ENCODE peak calls at places on chromosomes 6 and 20, in seven cellular contexts. A, R, G, Q, D, V and E are unnamed samples.

GRCh38 chr6:39225543-39225942 is 3.7 kb downstream of the KCNK5 start:
- DNase-seq in V (no peak), Q (no peak), G (peak; percentile 71), D (no peak), A (peak; percentile 53), R (no peak), E (no peak)

GRCh38 chr6:4271761-4272505 is 136.6 kb upstream of the ECI2 start:
- DNase-seq in G (no peak), V (no peak), D (peak; percentile 18), Q (no peak), R (no peak), A (no peak), E (no peak)

GRCh38 chr6:121890307-121890910 is 455.0 kb downstream of the GJA1 start:
- DNase-seq in Q (no peak), A (no peak), D (no peak), R (no peak), V (no peak), G (peak; percentile 40), E (no peak)

GRCh38 chr6:168526841-168527281 is 85.9 kb downstream of the SMOC2 start:
- DNase-seq in A (peak; percentile 74), D (no peak), V (peak; percentile 50), G (no peak), R (peak; percentile 61), Q (no peak), E (no peak)

GRCh38 chr6:21539621-21540100 is 53.9 kb upstream of the SOX4 start:
- DNase-seq in D (no peak), V (no peak), A (no peak), G (no peak), R (no peak), Q (no peak), E (no peak)

GRCh38 chr6:12992770-12993169 is 276.2 kb downstream of the PHACTR1 start:
- DNase-seq in Q (no peak), G (peak; percentile 50), A (no peak), V (no peak), R (no peak), D (no peak), E (no peak)

GRCh38 chr6:133553652-133554051 is 312.5 kb downstream of the EYA4 start:
- DNase-seq in R (no peak), A (peak; percentile 54), G (no peak), V (no peak), D (peak; percentile 73), Q (peak; percentile 13), E (no peak)

GRCh38 chr20:63061701-63062100 is 54.9 kb upstream of the BHLHE23 start:
- DNase-seq in V (no peak), G (peak; percentile 16), Q (no peak), R (peak; percentile 13), A (no peak), D (no peak), E (no peak)

GRCh38 chr6:112116215-112116614 is 28.8 kb downstream of the FAM229B start:
- DNase-seq in Q (no peak), A (no peak), D (no peak), R (no peak), V (no peak), G (no peak), E (no peak)

GRCh38 chr6:155195903-155196302 is 67.9 kb upstream of the CLDN20 start:
- DNase-seq in D (no peak), R (no peak), G (peak; percentile 72), Q (no peak), V (no peak), A (no peak), E (no peak)

GRCh38 chr6:127860723-127861122 is 40.1 kb downstream of the THEMIS start:
- DNase-seq in G (no peak), V (no peak), D (no peak), Q (no peak), R (no peak), A (no peak), E (no peak)

GRCh38 chr6:53544500-53545308 is at the start of gene GCLC:
- DNase-seq in Q (peak; percentile 84), A (peak; percentile 96), G (peak; percentile 95), R (peak; percentile 97), D (peak; percentile 97), V (peak; percentile 95), E (peak; percentile 75)

GRCh38 chr6:88174906-88175305 is 8.8 kb upstream of the CNR1 start:
- DNase-seq in A (no peak), D (no peak), R (no peak), Q (no peak), G (no peak), V (no peak), E (no peak)

GRCh38 chr6:113879186-113880096 is 22.3 kb downstream of the MARCKS start:
- DNase-seq in V (no peak), R (no peak), A (peak; percentile 54), G (peak; percentile 65), Q (no peak), D (peak; percentile 87), E (no peak)

GRCh38 chr6:150694889-150695288 is 95.2 kb downstream of the PLEKHG1 start:
- DNase-seq in G (no peak), D (no peak), Q (no peak), A (no peak), R (no peak), V (no peak), E (no peak)

GRCh38 chr6:36685926-36686667 is 7.6 kb downstream of the CDKN1A start:
- DNase-seq in D (no peak), G (no peak), V (peak; percentile 52), R (peak; percentile 78), Q (no peak), A (peak; percentile 1), E (no peak)

GRCh38 chr6:146997062-146997461 is 207.2 kb upstream of the STXBP5 start:
- DNase-seq in R (no peak), A (no peak), G (no peak), V (no peak), D (peak; percentile 75), Q (no peak), E (no peak)

GRCh38 chr6:87279051-87279595 is 43.3 kb upstream of the SMIM8 start:
- DNase-seq in A (no peak), D (no peak), G (no peak), V (no peak), R (no peak), Q (no peak), E (no peak)

GRCh38 chr6:26286168-26286854 is 78.7 kb upstream of the BTN3A2 start:
- DNase-seq in R (peak; percentile 59), D (peak; percentile 72), G (peak; percentile 56), V (peak; percentile 44), A (peak; percentile 78), Q (peak; percentile 86), E (no peak)

GRCh38 chr6:80939480-80939879 is 813.0 kb downstream of the TENT5A start:
- DNase-seq in V (no peak), G (no peak), R (no peak), Q (no peak), D (no peak), A (no peak), E (no peak)

GRCh38 chr6:35248300-35248699 is 11.2 kb upstream of the ZNF76 start:
- DNase-seq in A (no peak), D (peak; percentile 34), R (no peak), V (no peak), Q (no peak), G (no peak), E (no peak)

GRCh38 chr6:119119989-119120388 is 41.5 kb upstream of the FAM184A start:
- DNase-seq in G (no peak), Q (no peak), V (no peak), R (no peak), D (peak; percentile 89), A (no peak), E (no peak)

GRCh38 chr6:34115396-34116314 is 30.2 kb downstream of the GRM4 start:
- DNase-seq in R (no peak), Q (no peak), D (peak; percentile 37), V (no peak), A (no peak), G (peak; percentile 60), E (no peak)

GRCh38 chr6:33091957-33092356 is 16.2 kb downstream of the HLA-DPB1 start:
- DNase-seq in R (peak; percentile 63), G (peak; percentile 88), A (peak; percentile 69), D (peak; percentile 31), V (peak; percentile 43), Q (peak; percentile 34), E (no peak)

DNA sequence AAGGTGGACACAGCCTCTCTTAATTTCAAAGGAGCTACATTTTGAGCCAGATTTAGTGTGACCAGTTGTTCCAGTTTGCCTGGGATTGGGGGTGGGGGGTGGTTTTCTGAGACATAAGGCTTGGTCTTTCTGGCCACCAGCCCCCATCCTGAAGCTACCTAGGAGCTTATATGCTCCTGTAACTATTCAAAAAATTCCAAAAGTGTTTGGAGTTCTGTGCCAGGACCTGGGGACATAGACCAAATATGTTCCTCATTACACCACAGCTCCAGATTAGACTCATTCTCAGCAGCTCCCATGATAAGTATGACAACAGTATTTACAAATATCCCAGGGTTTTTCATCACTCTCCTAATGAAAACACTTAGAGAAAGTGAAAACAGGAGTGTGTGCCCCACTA is 37.8 kb upstream of the RNF144B start:
- DNase-seq in Q (no peak), D (peak; percentile 9), A (no peak), R (no peak), G (no peak), V (no peak), E (no peak)
- H3K27ac ChIP-seq in Q (no peak overlapping the region), D (no peak overlapping the region), A (no peak overlapping the region), R (no peak overlapping the region), G (no peak overlapping the region), V (no peak overlapping the region), E (peak overlapping the region; percentile 30)

DNA sequence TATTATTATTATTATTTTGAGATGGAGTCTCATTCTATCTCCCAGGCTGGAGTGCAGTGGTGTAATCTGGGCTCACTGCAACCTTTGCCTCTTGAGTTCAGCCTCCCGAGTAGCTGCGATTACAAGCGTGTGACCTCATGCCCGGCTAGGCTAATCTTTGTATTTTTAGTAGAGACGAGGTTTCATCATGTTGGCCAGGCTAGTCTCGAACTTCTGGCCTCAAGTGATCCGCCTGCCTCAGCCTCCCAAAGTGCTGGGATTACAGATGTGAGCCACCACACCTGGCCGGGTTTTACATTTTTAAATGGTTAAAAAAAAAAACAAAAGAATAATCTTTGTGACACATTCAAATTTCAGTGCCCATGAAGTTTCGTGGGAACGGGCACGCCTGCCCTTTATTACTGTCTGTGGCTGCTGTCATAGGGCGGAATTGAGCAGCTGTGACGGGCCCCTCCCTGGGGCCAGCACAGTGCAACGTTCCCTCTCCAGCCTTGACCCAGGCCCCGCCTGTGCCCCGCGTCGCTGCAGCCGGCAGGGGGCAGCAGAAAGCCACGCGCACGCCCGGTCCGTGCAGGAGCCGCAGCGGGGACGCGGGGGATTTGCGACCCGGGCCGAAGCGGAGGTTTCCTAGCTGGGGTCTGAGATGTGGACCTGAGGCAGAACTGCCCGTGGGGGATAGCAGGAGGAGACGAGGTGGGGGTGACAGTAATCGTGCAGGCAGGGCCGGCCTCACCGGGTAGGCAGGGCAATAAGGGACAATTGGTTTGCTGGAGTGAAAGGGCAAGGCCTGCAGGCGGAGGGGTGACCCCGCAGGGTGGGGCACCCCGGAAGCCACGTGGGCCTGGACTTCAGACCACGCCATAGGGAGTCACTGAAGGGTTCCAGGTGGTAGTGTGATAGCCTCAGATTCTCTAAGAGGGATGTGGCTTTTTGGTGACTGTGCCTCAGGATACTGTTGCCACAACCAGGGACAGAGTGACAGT is 54.3 kb downstream of the SYTL3 start:
- DNase-seq in D (peak; percentile 80), G (peak; percentile 86), V (peak; percentile 89), R (peak; percentile 85), A (peak; percentile 83), Q (peak; percentile 74), E (no peak)
- H3K27ac ChIP-seq in D (no peak overlapping the region), G (no peak overlapping the region), V (peak overlapping the region; percentile 66), R (no peak overlapping the region), A (peak overlapping the region; percentile 83), Q (no peak overlapping the region), E (peak overlapping the region; percentile 36)

GRCh38 chr6:170268216-170269129 is 22.4 kb downstream of the DLL1 start:
- DNase-seq in V (no peak), A (no peak), Q (no peak), R (peak; percentile 41), G (no peak), D (no peak), E (no peak)
- H3K27ac ChIP-seq in V (no peak overlapping the region), A (no peak overlapping the region), Q (no peak overlapping the region), R (no peak overlapping the region), G (no peak overlapping the region), D (no peak overlapping the region), E (no peak overlapping the region)

GRCh38 chr6:90584636-90585255 is 2.1 kb downstream of the MAP3K7 start:
- DNase-seq in R (no peak), Q (no peak), D (peak; percentile 62), G (no peak), A (no peak), V (no peak), E (no peak)
- H3K27ac ChIP-seq in R (no peak overlapping the region), Q (peak overlapping the region; percentile 31), D (peak overlapping the region; percentile 39), G (no peak overlapping the region), A (no peak overlapping the region), V (no peak overlapping the region), E (no peak overlapping the region)